ENCODE peak calls at places on chromosome 2, in eight cellular contexts. One of them, this sample, is unnamed.

GRCh38 chr2:150165988-150166965 is 321.2 kb downstream of the RND3 start:
- DNase-seq in NCI-H748 treated with DMSO at 0.1 percent for 48 hours: no peak
- DNase-seq in T-helper 9 cell: no peak
- DNase-seq in amniotic stem cell: no peak
- DNase-seq in midbrain: peak
- DNase-seq in AG08395: no peak
- DNase-seq in substantia nigra: peak
- DNase-seq in NCI-H345: no peak
- DNase-seq in this sample: no peak

GRCh38 chr2:69143726-69144360 is 130.9 kb downstream of the ANTXR1 start:
- DNase-seq in NCI-H748 treated with DMSO at 0.1 percent for 48 hours: no peak
- DNase-seq in T-helper 9 cell: no peak
- DNase-seq in amniotic stem cell: no peak
- DNase-seq in midbrain: no peak
- DNase-seq in AG08395: no peak
- DNase-seq in substantia nigra: no peak
- DNase-seq in NCI-H345: no peak
- DNase-seq in this sample: no peak

GRCh38 chr2:189574793-189575475 is 5.7 kb downstream of the SLC40A1 start:
- DNase-seq in NCI-H748 treated with DMSO at 0.1 percent for 48 hours: no peak
- DNase-seq in T-helper 9 cell: no peak
- DNase-seq in amniotic stem cell: no peak
- DNase-seq in midbrain: no peak
- DNase-seq in AG08395: no peak
- DNase-seq in substantia nigra: no peak
- DNase-seq in NCI-H345: no peak
- DNase-seq in this sample: no peak

GRCh38 chr2:177201919-177202346 is 10.7 kb upstream of the HNRNPA3 start:
- DNase-seq in NCI-H748 treated with DMSO at 0.1 percent for 48 hours: no peak
- DNase-seq in T-helper 9 cell: no peak
- DNase-seq in amniotic stem cell: no peak
- DNase-seq in midbrain: no peak
- DNase-seq in AG08395: no peak
- DNase-seq in substantia nigra: no peak
- DNase-seq in NCI-H345: no peak
- DNase-seq in this sample: no peak

GRCh38 chr2:203361922-203362321 is 33.7 kb downstream of the ABI2 start:
- DNase-seq in NCI-H748 treated with DMSO at 0.1 percent for 48 hours: no peak
- DNase-seq in T-helper 9 cell: no peak
- DNase-seq in amniotic stem cell: no peak
- DNase-seq in midbrain: peak
- DNase-seq in AG08395: peak
- DNase-seq in substantia nigra: no peak
- DNase-seq in NCI-H345: no peak
- DNase-seq in this sample: no peak

GRCh38 chr2:202317080-202317859 is 51.7 kb downstream of the NOP58 start:
- DNase-seq in NCI-H748 treated with DMSO at 0.1 percent for 48 hours: no peak
- DNase-seq in T-helper 9 cell: no peak
- DNase-seq in amniotic stem cell: peak
- DNase-seq in midbrain: peak
- DNase-seq in AG08395: peak
- DNase-seq in substantia nigra: peak
- DNase-seq in NCI-H345: no peak
- DNase-seq in this sample: no peak

GRCh38 chr2:15701326-15701907 is 109.7 kb downstream of the DDX1 start:
- DNase-seq in NCI-H748 treated with DMSO at 0.1 percent for 48 hours: no peak
- DNase-seq in T-helper 9 cell: no peak
- DNase-seq in amniotic stem cell: no peak
- DNase-seq in midbrain: no peak
- DNase-seq in AG08395: no peak
- DNase-seq in substantia nigra: no peak
- DNase-seq in NCI-H345: no peak
- DNase-seq in this sample: no peak

GRCh38 chr2:9896216-9896615 is 52.9 kb downstream of the TAF1B start:
- DNase-seq in NCI-H748 treated with DMSO at 0.1 percent for 48 hours: no peak
- DNase-seq in T-helper 9 cell: no peak
- DNase-seq in amniotic stem cell: no peak
- DNase-seq in midbrain: no peak
- DNase-seq in AG08395: no peak
- DNase-seq in substantia nigra: no peak
- DNase-seq in NCI-H345: no peak
- DNase-seq in this sample: no peak

GRCh38 chr2:73077424-73077795 is 5.9 kb upstream of the SFXN5 start:
- DNase-seq in NCI-H748 treated with DMSO at 0.1 percent for 48 hours: no peak
- DNase-seq in T-helper 9 cell: no peak
- DNase-seq in amniotic stem cell: no peak
- DNase-seq in midbrain: no peak
- DNase-seq in AG08395: no peak
- DNase-seq in substantia nigra: no peak
- DNase-seq in NCI-H345: no peak
- DNase-seq in this sample: no peak

GRCh38 chr2:128310761-128311160 is 7.9 kb downstream of the HS6ST1 start:
- DNase-seq in NCI-H748 treated with DMSO at 0.1 percent for 48 hours: no peak
- DNase-seq in T-helper 9 cell: no peak
- DNase-seq in amniotic stem cell: no peak
- DNase-seq in midbrain: no peak
- DNase-seq in AG08395: no peak
- DNase-seq in substantia nigra: no peak
- DNase-seq in NCI-H345: no peak
- DNase-seq in this sample: peak

GRCh38 chr2:46067501-46068292 is 229.5 kb upstream of the EPAS1 start:
- DNase-seq in NCI-H748 treated with DMSO at 0.1 percent for 48 hours: no peak
- DNase-seq in T-helper 9 cell: no peak
- DNase-seq in amniotic stem cell: peak
- DNase-seq in midbrain: no peak
- DNase-seq in AG08395: peak
- DNase-seq in substantia nigra: no peak
- DNase-seq in NCI-H345: no peak
- DNase-seq in this sample: no peak

GRCh38 chr2:9002637-9003365 is 683 bp downstream of the MBOAT2 start:
- DNase-seq in NCI-H748 treated with DMSO at 0.1 percent for 48 hours: peak
- DNase-seq in T-helper 9 cell: peak
- DNase-seq in amniotic stem cell: no peak
- DNase-seq in midbrain: peak
- DNase-seq in AG08395: no peak
- DNase-seq in substantia nigra: peak
- DNase-seq in NCI-H345: peak
- DNase-seq in this sample: peak

GRCh38 chr2:105540642-105541041 is 141.8 kb upstream of the FHL2 start:
- DNase-seq in NCI-H748 treated with DMSO at 0.1 percent for 48 hours: no peak
- DNase-seq in T-helper 9 cell: no peak
- DNase-seq in amniotic stem cell: no peak
- DNase-seq in midbrain: no peak
- DNase-seq in AG08395: no peak
- DNase-seq in substantia nigra: no peak
- DNase-seq in NCI-H345: no peak
- DNase-seq in this sample: no peak

GRCh38 chr2:188573453-188573852 is 281.8 kb downstream of the GULP1 start:
- DNase-seq in NCI-H748 treated with DMSO at 0.1 percent for 48 hours: no peak
- DNase-seq in T-helper 9 cell: no peak
- DNase-seq in amniotic stem cell: no peak
- DNase-seq in midbrain: no peak
- DNase-seq in AG08395: no peak
- DNase-seq in substantia nigra: no peak
- DNase-seq in NCI-H345: no peak
- DNase-seq in this sample: no peak

GRCh38 chr2:236568922-236569592 is 568 bp upstream of the ACKR3 start:
- DNase-seq in NCI-H748 treated with DMSO at 0.1 percent for 48 hours: no peak
- DNase-seq in T-helper 9 cell: no peak
- DNase-seq in amniotic stem cell: no peak
- DNase-seq in midbrain: no peak
- DNase-seq in AG08395: no peak
- DNase-seq in substantia nigra: no peak
- DNase-seq in NCI-H345: no peak
- DNase-seq in this sample: peak

GRCh38 chr2:70709275-70709674 is 58.7 kb downstream of the ADD2 start:
- DNase-seq in NCI-H748 treated with DMSO at 0.1 percent for 48 hours: no peak
- DNase-seq in T-helper 9 cell: no peak
- DNase-seq in amniotic stem cell: no peak
- DNase-seq in midbrain: no peak
- DNase-seq in AG08395: peak
- DNase-seq in substantia nigra: no peak
- DNase-seq in NCI-H345: no peak
- DNase-seq in this sample: no peak

This sample was measured in cardiac septum.